ENCODE peak calls at places on chromosome 12, in eight cellular contexts. N is cardiac fibroblast, A is A549, M is Panc1, K is GM23338, Q is progenitor cell of endocrine pancreas, T is fibroblast of villous mesenchyme, Y is AG04450. E is an unnamed sample.

GRCh38 chr12:41250748-41251147 is 62.6 kb downstream of the PDZRN4 start:
- DNase-seq in N (no peak), A (no peak), M (no peak), K (no peak), Q (no peak), T (peak), Y (no peak), E (peak)

GRCh38 chr12:96466939-96467751 is 22.2 kb upstream of the CFAP54 start:
- DNase-seq in N (peak), A (no peak), M (no peak), K (no peak), Q (no peak), T (no peak), Y (no peak), E (peak)

GRCh38 chr12:132046561-132046960 is 96.8 kb downstream of the EP400 start:
- DNase-seq in N (peak), A (no peak), M (no peak), K (no peak), Q (no peak), T (peak), Y (peak), E (no peak)

GRCh38 chr12:39605996-39606395 is 13.6 kb downstream of the ABCD2 start:
- DNase-seq in N (peak), A (peak), M (no peak), K (peak), Q (no peak), T (peak), Y (no peak), E (no peak)

GRCh38 chr12:66751432-66752113 is 72.7 kb upstream of the GRIP1 start:
- DNase-seq in N (no peak), A (no peak), M (no peak), K (no peak), Q (no peak), T (no peak), Y (no peak), E (no peak)

GRCh38 chr12:124532331-124532750 is 35.1 kb downstream of the NCOR2 start:
- DNase-seq in N (no peak), A (no peak), M (no peak), K (peak), Q (no peak), T (no peak), Y (no peak), E (no peak)

GRCh38 chr12:33588725-33589405 is 149.2 kb upstream of the SYT10 start:
- DNase-seq in N (peak), A (no peak), M (no peak), K (no peak), Q (no peak), T (no peak), Y (no peak), E (no peak)

GRCh38 chr12:54421175-54421872 is 2.3 kb upstream of the ITGA5 start:
- DNase-seq in N (peak), A (no peak), M (no peak), K (no peak), Q (no peak), T (no peak), Y (no peak), E (no peak)

GRCh38 chr12:104546575-104546974 is 89.8 kb downstream of the CHST11 start:
- DNase-seq in N (no peak), A (no peak), M (no peak), K (no peak), Q (no peak), T (no peak), Y (no peak), E (no peak)

GRCh38 chr12:69988601-69989194 is 163.7 kb downstream of the MYRFL start:
- DNase-seq in N (peak), A (no peak), M (no peak), K (no peak), Q (no peak), T (peak), Y (peak), E (no peak)

GRCh38 chr12:50642035-50642451 is 121.9 kb upstream of the ATF1 start:
- DNase-seq in N (peak), A (peak), M (no peak), K (no peak), Q (no peak), T (peak), Y (peak), E (no peak)

GRCh38 chr12:121196902-121197301 is 13.0 kb upstream of the P2RX4 start:
- DNase-seq in N (no peak), A (no peak), M (no peak), K (no peak), Q (no peak), T (no peak), Y (no peak), E (no peak)

GRCh38 chr12:109539508-109539907 is 33.8 kb downstream of the MMAB start:
- DNase-seq in N (peak), A (no peak), M (no peak), K (no peak), Q (no peak), T (peak), Y (no peak), E (no peak)

GRCh38 chr12:16844875-16845274 is 238.9 kb upstream of the LMO3 start:
- DNase-seq in N (no peak), A (peak), M (no peak), K (peak), Q (no peak), T (no peak), Y (no peak), E (no peak)

GRCh38 chr12:41653386-41654110 is 465.4 kb downstream of the PDZRN4 start:
- DNase-seq in N (no peak), A (no peak), M (no peak), K (no peak), Q (no peak), T (no peak), Y (no peak), E (no peak)

GRCh38 chr12:19946549-19946948 is 421.8 kb upstream of the PDE3A start:
- DNase-seq in N (peak), A (peak), M (peak), K (no peak), Q (no peak), T (peak), Y (peak), E (peak)

GRCh38 chr12:240566-240965 is 22.1 kb downstream of the SLC6A13 start:
- DNase-seq in N (no peak), A (no peak), M (no peak), K (no peak), Q (no peak), T (no peak), Y (no peak), E (no peak)

GRCh38 chr12:82057770-82058169 is 298.6 kb upstream of the PPFIA2 start:
- DNase-seq in N (no peak), A (no peak), M (no peak), K (no peak), Q (no peak), T (no peak), Y (no peak), E (peak)

GRCh38 chr12:47870175-47870781 is 34.5 kb downstream of the VDR start:
- DNase-seq in N (peak), A (peak), M (no peak), K (peak), Q (no peak), T (peak), Y (no peak), E (no peak)

GRCh38 chr12:114681149-114681849 is 2.7 kb downstream of the TBX3 start:
- DNase-seq in N (peak), A (no peak), M (no peak), K (no peak), Q (no peak), T (peak), Y (no peak), E (no peak)

GRCh38 chr12:41277019-41277770 is 89.1 kb downstream of the PDZRN4 start:
- DNase-seq in N (peak), A (peak), M (peak), K (peak), Q (no peak), T (peak), Y (peak), E (peak)

GRCh38 chr12:89080797-89081470 is 271.4 kb downstream of the DUSP6 start:
- DNase-seq in N (peak), A (no peak), M (no peak), K (no peak), Q (no peak), T (no peak), Y (no peak), E (no peak)

GRCh38 chr12:56833780-56834179 is 70.7 kb downstream of the HSD17B6 start:
- DNase-seq in N (no peak), A (no peak), M (no peak), K (no peak), Q (no peak), T (peak), Y (no peak), E (no peak)

GRCh38 chr12:93982847-93983315 is 165.5 kb upstream of the PLXNC1 start:
- DNase-seq in N (peak), A (peak), M (peak), K (no peak), Q (no peak), T (peak), Y (peak), E (no peak)

GRCh38 chr12:18432211-18432610 is 170.9 kb downstream of the PIK3C2G start:
- DNase-seq in N (peak), A (no peak), M (no peak), K (no peak), Q (no peak), T (no peak), Y (no peak), E (no peak)

GRCh38 chr12:96714199-96714598 is 192.9 kb upstream of the NEDD1 start:
- DNase-seq in N (no peak), A (no peak), M (no peak), K (no peak), Q (no peak), T (no peak), Y (no peak), E (no peak)

GRCh38 chr12:92419201-92419600 is 273.6 kb upstream of the BTG1 start:
- DNase-seq in N (no peak), A (no peak), M (no peak), K (no peak), Q (no peak), T (no peak), Y (no peak), E (peak)

GRCh38 chr12:31874961-31875608 is 84.1 kb upstream of the RESF1 start:
- DNase-seq in N (peak), A (peak), M (no peak), K (peak), Q (no peak), T (peak), Y (peak), E (peak)

GRCh38 chr12:63792333-63792732 is 12.6 kb downstream of the RXYLT1 start:
- DNase-seq in N (no peak), A (no peak), M (no peak), K (no peak), Q (no peak), T (no peak), Y (no peak), E (no peak)

GRCh38 chr12:127363392-127363791 is 903.6 kb upstream of the TMEM132C start:
- DNase-seq in N (peak), A (peak), M (no peak), K (peak), Q (no peak), T (no peak), Y (no peak), E (no peak)

GRCh38 chr12:87021400-87021799 is 765.2 kb upstream of the MGAT4C start:
- DNase-seq in N (no peak), A (peak), M (no peak), K (no peak), Q (no peak), T (no peak), Y (no peak), E (no peak)

GRCh38 chr12:26030371-26030770 is 71.9 kb downstream of the RASSF8 start:
- DNase-seq in N (no peak), A (no peak), M (no peak), K (no peak), Q (no peak), T (no peak), Y (no peak), E (no peak)

GRCh38 chr12:104632724-104633181 is 176.0 kb downstream of the CHST11 start:
- DNase-seq in N (peak), A (no peak), M (no peak), K (no peak), Q (no peak), T (peak), Y (peak), E (no peak)

GRCh38 chr12:104172564-104172935 is 34.5 kb upstream of the NFYB start:
- DNase-seq in N (no peak), A (no peak), M (no peak), K (no peak), Q (no peak), T (no peak), Y (no peak), E (no peak)

DNA sequence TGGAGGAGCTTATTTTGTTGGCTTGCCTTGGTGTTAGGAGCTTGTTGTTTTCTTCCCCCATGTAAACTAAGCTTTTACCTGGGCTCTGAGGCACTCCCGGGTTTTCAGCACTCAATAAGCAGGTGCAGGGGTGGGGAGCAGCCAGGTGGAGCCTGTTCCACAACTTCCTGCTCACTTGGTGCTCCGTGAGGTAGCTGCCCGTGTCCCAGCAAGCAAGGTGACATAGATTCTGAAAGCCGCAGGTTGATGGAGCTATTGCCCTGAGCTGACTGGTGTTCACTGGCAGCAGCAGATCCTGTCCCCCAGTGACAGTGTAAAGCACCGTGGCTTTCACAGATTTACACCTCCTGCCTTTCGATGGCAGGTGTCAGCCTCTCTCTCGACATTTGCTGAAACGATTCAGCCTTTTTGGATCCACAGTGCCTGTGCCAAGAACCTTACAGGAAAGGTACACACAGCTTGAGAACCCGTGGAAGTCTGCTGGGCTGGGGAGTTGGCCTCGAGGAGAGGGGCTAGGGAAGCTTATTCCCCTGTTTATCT is 295.7 kb upstream of the FKBP4 start:
- DNase-seq in N (no peak), A (no peak), M (no peak), K (peak), Q (no peak), T (no peak), Y (no peak), E (no peak)
- TF ChIP-seq CTCF in N (no peak), A (no peak), M (no peak), K (no peak), Q (no peak), T (no peak), Y (no peak), E (no peak)

DNA sequence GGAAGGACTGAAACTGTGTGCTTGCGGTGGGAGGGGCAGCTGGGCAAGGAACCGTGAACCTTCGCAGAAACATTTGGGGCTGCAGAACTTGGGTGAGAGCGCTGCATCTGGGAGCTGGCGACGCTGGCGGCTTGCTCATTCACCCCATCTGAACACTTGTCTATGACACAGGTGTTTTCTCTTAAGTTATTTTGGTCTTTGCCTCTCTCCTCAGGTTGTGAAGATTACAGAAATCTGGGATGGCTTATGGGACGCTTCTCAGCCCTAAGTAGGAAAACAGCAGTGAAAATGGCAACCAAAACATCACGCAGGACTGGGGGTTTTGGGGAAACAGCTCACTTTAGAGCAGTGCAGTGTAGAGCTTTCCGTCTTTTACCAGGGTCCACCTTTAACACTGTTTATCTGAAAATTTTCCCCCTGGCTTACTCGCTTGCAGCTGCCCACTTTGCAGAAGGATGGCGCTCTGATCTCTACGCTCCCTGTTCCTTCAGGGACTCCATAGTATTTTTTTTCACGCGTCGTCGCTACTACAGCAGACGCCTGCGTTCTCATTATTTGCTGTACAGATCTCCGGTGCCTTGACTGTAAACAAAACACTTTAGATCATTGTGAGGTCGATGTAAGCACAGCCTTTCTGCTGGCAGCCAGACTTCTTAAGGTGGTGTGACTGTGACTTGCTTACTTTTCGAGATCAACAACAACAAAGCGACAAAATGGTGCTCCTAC is 2.7 kb upstream of the CDKN1B start:
- DNase-seq in N (peak), A (peak), M (no peak), K (peak), Q (no peak), T (peak), Y (no peak), E (peak)
- TF ChIP-seq CTCF in N (peak), A (peak), M (peak), K (peak), Q (peak), T (peak), Y (peak), E (no peak)

GRCh38 chr12:60834806-60835205 is 1239.0 kb downstream of the SLC16A7 start:
- DNase-seq in N (no peak), A (no peak), M (no peak), K (peak), Q (no peak), T (no peak), Y (no peak), E (no peak)
- TF ChIP-seq CTCF in N (no peak), A (no peak), M (no peak), K (no peak), Q (no peak), T (no peak), Y (no peak), E (no peak)

DNA sequence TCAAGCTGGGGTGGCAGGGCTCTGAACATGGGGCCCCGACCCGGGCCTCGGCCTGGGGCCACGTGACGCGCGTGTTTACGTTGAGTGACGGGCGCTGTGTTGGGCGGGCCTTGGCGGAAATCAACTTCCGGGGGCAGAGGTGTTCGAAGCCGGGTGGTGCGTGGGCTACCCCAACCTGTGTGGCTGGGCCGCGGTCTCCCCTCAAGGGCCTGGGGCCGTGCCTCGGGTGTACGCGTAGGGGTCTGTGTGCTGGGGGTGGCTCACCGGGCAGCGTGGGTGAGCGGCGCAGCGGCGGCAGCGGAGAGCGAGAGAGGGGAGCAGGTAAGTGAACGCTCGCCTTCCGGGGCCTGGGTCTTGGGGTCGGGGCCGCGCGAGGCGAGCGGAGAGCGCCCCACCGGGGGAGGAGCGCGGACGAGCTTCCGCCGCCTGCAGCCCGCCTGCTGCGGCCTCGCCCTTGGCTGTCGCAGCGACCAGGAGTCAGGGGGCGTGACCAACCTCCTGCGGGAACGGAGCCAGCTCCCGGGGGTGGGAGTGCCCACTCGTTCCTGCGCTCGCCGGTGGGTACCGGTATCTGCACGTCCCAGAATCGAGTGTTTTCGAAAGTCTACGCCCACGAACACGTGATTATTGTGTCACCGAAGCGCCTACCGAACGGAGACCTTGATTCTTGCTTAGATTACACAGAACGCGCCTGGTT is at the start of gene CCDC91:
- DNase-seq in N (peak), A (peak), M (peak), K (peak), Q (peak), T (peak), Y (peak), E (peak)
- TF ChIP-seq CTCF in N (no peak), A (no peak), M (no peak), K (peak), Q (peak), T (no peak), Y (peak), E (no peak)

DNA sequence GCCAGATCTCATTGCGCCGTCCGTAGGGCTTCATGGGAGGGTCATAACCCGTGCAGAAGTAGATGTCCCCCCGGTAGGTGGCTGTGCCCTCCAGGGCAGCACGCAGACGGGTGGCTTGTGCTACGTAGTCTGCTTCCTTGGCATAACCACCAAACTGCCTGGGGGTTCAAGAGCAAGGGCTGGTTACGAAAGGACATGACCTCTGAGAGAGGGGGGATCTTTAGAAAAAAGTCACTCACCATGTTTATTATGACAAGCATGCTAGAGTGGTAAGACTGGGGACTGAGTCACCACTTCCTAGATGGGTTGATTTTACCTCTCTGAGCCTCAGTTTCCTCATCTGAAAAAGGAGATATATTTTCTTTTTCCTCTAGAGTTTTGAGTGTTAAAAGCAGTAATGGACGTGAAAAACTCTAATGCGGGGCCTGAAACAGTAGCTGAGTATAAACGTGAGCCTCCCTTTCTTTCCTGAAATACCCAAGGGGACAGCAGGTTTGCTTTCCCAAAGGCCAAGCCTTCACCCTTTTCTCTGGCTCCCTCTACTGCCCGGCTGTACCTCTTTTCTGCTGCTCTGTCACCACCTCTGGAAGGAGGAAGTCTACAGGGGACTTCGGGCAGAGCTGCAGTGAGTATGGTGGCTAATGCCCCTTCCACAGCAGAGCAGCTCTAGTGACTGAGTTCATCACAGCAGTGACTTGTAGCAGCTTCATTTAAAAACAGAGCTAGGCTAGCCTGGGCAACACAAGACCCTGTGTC is 23.5 kb upstream of the GPRC5D start:
- DNase-seq in N (peak), A (peak), M (no peak), K (peak), Q (no peak), T (peak), Y (no peak), E (peak)
- TF ChIP-seq CTCF in N (peak), A (peak), M (peak), K (peak), Q (peak), T (peak), Y (peak), E (peak)

E was measured in Calu3.